ENCODE peak calls at places on chromosome 4, in seven cellular contexts. One of them, this sample, is unnamed.

GRCh38 chr4:3041192-3042142 is 32.9 kb downstream of the HTT-AS start:
- DNase-seq in neuronal stem cell: no peak
- DNase-seq in mesendoderm: peak; percentile 26
- DNase-seq in H9: peak; percentile 55
- DNase-seq in mesenchymal stem cell: peak; percentile 75
- DNase-seq in H1: no peak
- DNase-seq in trophoblast cell: peak; percentile 98
- DNase-seq in this sample: peak; percentile 48

GRCh38 chr4:159077702-159078495 is 25.0 kb upstream of the RAPGEF2 start:
- DNase-seq in neuronal stem cell: no peak
- DNase-seq in mesendoderm: no peak
- DNase-seq in H9: no peak
- DNase-seq in mesenchymal stem cell: no peak
- DNase-seq in H1: no peak
- DNase-seq in trophoblast cell: no peak
- DNase-seq in this sample: peak; percentile 11

GRCh38 chr4:150385606-150386005 is 196.3 kb upstream of the MAB21L2 start:
- DNase-seq in neuronal stem cell: no peak
- DNase-seq in mesendoderm: peak; percentile 67
- DNase-seq in H9: no peak
- DNase-seq in mesenchymal stem cell: peak; percentile 96
- DNase-seq in H1: no peak
- DNase-seq in trophoblast cell: peak; percentile 91
- DNase-seq in this sample: peak; percentile 92

GRCh38 chr4:184384056-184384809 is 90.1 kb downstream of the IRF2 start:
- DNase-seq in neuronal stem cell: no peak
- DNase-seq in mesendoderm: no peak
- DNase-seq in H9: peak; percentile 29
- DNase-seq in mesenchymal stem cell: peak; percentile 94
- DNase-seq in H1: no peak
- DNase-seq in trophoblast cell: peak; percentile 32
- DNase-seq in this sample: peak; percentile 96

GRCh38 chr4:106062452-106062875 is 167.2 kb downstream of the NPNT start:
- DNase-seq in neuronal stem cell: no peak
- DNase-seq in mesendoderm: peak; percentile 19
- DNase-seq in H9: no peak
- DNase-seq in mesenchymal stem cell: peak; percentile 80
- DNase-seq in H1: no peak
- DNase-seq in trophoblast cell: no peak
- DNase-seq in this sample: peak; percentile 70

GRCh38 chr4:164312671-164313070 is 441.3 kb upstream of the SMIM31 start:
- DNase-seq in neuronal stem cell: no peak
- DNase-seq in mesendoderm: no peak
- DNase-seq in H9: peak; percentile 38
- DNase-seq in mesenchymal stem cell: no peak
- DNase-seq in H1: no peak
- DNase-seq in trophoblast cell: no peak
- DNase-seq in this sample: no peak

GRCh38 chr4:122854444-122854843 is 27.8 kb downstream of the FGF2 start:
- DNase-seq in neuronal stem cell: no peak
- DNase-seq in mesendoderm: no peak
- DNase-seq in H9: no peak
- DNase-seq in mesenchymal stem cell: no peak
- DNase-seq in H1: no peak
- DNase-seq in trophoblast cell: peak; percentile 5
- DNase-seq in this sample: no peak

GRCh38 chr4:110005461-110006056 is 92.9 kb downstream of the EGF start:
- DNase-seq in neuronal stem cell: peak; percentile 37
- DNase-seq in mesendoderm: peak; percentile 62
- DNase-seq in H9: no peak
- DNase-seq in mesenchymal stem cell: peak; percentile 78
- DNase-seq in H1: no peak
- DNase-seq in trophoblast cell: peak; percentile 88
- DNase-seq in this sample: peak; percentile 78

GRCh38 chr4:83782591-83782990 is 246.7 kb downstream of the GPAT3 start:
- DNase-seq in neuronal stem cell: no peak
- DNase-seq in mesendoderm: peak; percentile 54
- DNase-seq in H9: no peak
- DNase-seq in mesenchymal stem cell: no peak
- DNase-seq in H1: no peak
- DNase-seq in trophoblast cell: peak; percentile 89
- DNase-seq in this sample: no peak

GRCh38 chr4:122086338-122086737 is 65.8 kb upstream of the BLTP1 start:
- DNase-seq in neuronal stem cell: no peak
- DNase-seq in mesendoderm: no peak
- DNase-seq in H9: no peak
- DNase-seq in mesenchymal stem cell: peak; percentile 84
- DNase-seq in H1: no peak
- DNase-seq in trophoblast cell: no peak
- DNase-seq in this sample: peak; percentile 18

GRCh38 chr4:47287735-47288134 is 175.8 kb downstream of the COMMD8 start:
- DNase-seq in neuronal stem cell: no peak
- DNase-seq in mesendoderm: peak; percentile 58
- DNase-seq in H9: no peak
- DNase-seq in mesenchymal stem cell: peak; percentile 79
- DNase-seq in H1: no peak
- DNase-seq in trophoblast cell: peak; percentile 52
- DNase-seq in this sample: peak; percentile 87

GRCh38 chr4:14592950-14593349 is 409.3 kb upstream of the CPEB2 start:
- DNase-seq in neuronal stem cell: no peak
- DNase-seq in mesendoderm: no peak
- DNase-seq in H9: no peak
- DNase-seq in mesenchymal stem cell: no peak
- DNase-seq in H1: no peak
- DNase-seq in trophoblast cell: no peak
- DNase-seq in this sample: no peak

GRCh38 chr4:7539659-7540058 is 104.9 kb upstream of the PSAPL1 start:
- DNase-seq in neuronal stem cell: no peak
- DNase-seq in mesendoderm: peak; percentile 71
- DNase-seq in H9: peak; percentile 82
- DNase-seq in mesenchymal stem cell: no peak
- DNase-seq in H1: no peak
- DNase-seq in trophoblast cell: no peak
- DNase-seq in this sample: no peak

GRCh38 chr4:157664726-157665125 is 444.2 kb downstream of the GRIA2 start:
- DNase-seq in neuronal stem cell: no peak
- DNase-seq in mesendoderm: peak; percentile 26
- DNase-seq in H9: no peak
- DNase-seq in mesenchymal stem cell: peak; percentile 34
- DNase-seq in H1: no peak
- DNase-seq in trophoblast cell: peak; percentile 5
- DNase-seq in this sample: peak; percentile 12

GRCh38 chr4:164212714-164213113 is 541.2 kb upstream of the SMIM31 start:
- DNase-seq in neuronal stem cell: no peak
- DNase-seq in mesendoderm: no peak
- DNase-seq in H9: no peak
- DNase-seq in mesenchymal stem cell: no peak
- DNase-seq in H1: no peak
- DNase-seq in trophoblast cell: peak; percentile 39
- DNase-seq in this sample: no peak

GRCh38 chr4:8910100-8910821 is 38.6 kb upstream of the HMX1 start:
- DNase-seq in neuronal stem cell: no peak
- DNase-seq in mesendoderm: no peak
- DNase-seq in H9: no peak
- DNase-seq in mesenchymal stem cell: no peak
- DNase-seq in H1: no peak
- DNase-seq in trophoblast cell: no peak
- DNase-seq in this sample: no peak

GRCh38 chr4:8912089-8912455 is 40.4 kb upstream of the HMX1 start:
- DNase-seq in neuronal stem cell: no peak
- DNase-seq in mesendoderm: no peak
- DNase-seq in H9: no peak
- DNase-seq in mesenchymal stem cell: no peak
- DNase-seq in H1: no peak
- DNase-seq in trophoblast cell: no peak
- DNase-seq in this sample: no peak

GRCh38 chr4:8910822-8911310 is 39.2 kb upstream of the HMX1 start:
- DNase-seq in neuronal stem cell: no peak
- DNase-seq in mesendoderm: no peak
- DNase-seq in H9: peak; percentile 25
- DNase-seq in mesenchymal stem cell: no peak
- DNase-seq in H1: no peak
- DNase-seq in trophoblast cell: no peak
- DNase-seq in this sample: no peak

GRCh38 chr4:8912506-8912905 is 40.9 kb upstream of the HMX1 start:
- DNase-seq in neuronal stem cell: no peak
- DNase-seq in mesendoderm: no peak
- DNase-seq in H9: no peak
- DNase-seq in mesenchymal stem cell: no peak
- DNase-seq in H1: no peak
- DNase-seq in trophoblast cell: no peak
- DNase-seq in this sample: no peak

GRCh38 chr4:8911311-8912088 is 39.9 kb upstream of the HMX1 start:
- DNase-seq in neuronal stem cell: no peak
- DNase-seq in mesendoderm: no peak
- DNase-seq in H9: peak; percentile 26
- DNase-seq in mesenchymal stem cell: no peak
- DNase-seq in H1: no peak
- DNase-seq in trophoblast cell: no peak
- DNase-seq in this sample: no peak
- H3K4ac ChIP-seq in neuronal stem cell: no peak overlapping the region
- H3K4ac ChIP-seq in mesendoderm: no peak overlapping the region
- H3K4ac ChIP-seq in H9: no peak overlapping the region
- H3K4ac ChIP-seq in mesenchymal stem cell: no peak overlapping the region
- H3K4ac ChIP-seq in H1: no peak overlapping the region
- H3K4ac ChIP-seq in trophoblast cell: no peak overlapping the region
- H3K4ac ChIP-seq in this sample: no peak overlapping the region

DNA sequence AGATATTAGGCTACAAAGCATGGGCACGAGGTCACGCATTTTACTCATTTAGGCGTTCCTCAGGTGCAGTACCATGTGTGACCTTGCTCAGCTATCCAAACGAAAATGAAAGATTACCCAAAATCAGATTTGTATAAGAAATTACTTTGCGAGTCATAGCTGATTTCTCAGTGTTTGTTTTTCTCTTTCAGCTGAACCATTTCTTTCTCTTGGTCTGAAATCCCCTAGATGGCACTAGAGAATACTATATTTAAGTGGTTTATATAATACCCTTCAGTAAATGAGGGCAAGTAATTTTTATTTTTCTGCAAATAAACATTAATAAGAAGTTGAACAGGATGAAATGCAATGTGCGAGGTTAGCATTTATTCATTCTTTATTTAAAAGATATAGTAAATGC is 496.6 kb downstream of the STIM2 start:
- DNase-seq in neuronal stem cell: no peak
- DNase-seq in mesendoderm: peak; percentile 17
- DNase-seq in H9: no peak
- DNase-seq in mesenchymal stem cell: peak; percentile 6
- DNase-seq in H1: no peak
- DNase-seq in trophoblast cell: no peak
- DNase-seq in this sample: no peak
- H3K4ac ChIP-seq in neuronal stem cell: no peak overlapping the region
- H3K4ac ChIP-seq in mesendoderm: no peak overlapping the region
- H3K4ac ChIP-seq in H9: no peak overlapping the region
- H3K4ac ChIP-seq in mesenchymal stem cell: no peak overlapping the region
- H3K4ac ChIP-seq in H1: no peak overlapping the region
- H3K4ac ChIP-seq in trophoblast cell: no peak overlapping the region
- H3K4ac ChIP-seq in this sample: no peak overlapping the region

GRCh38 chr4:6446538-6447451 is 25.6 kb downstream of the PPP2R2C start:
- DNase-seq in neuronal stem cell: no peak
- DNase-seq in mesendoderm: no peak
- DNase-seq in H9: no peak
- DNase-seq in mesenchymal stem cell: no peak
- DNase-seq in H1: no peak
- DNase-seq in trophoblast cell: no peak
- DNase-seq in this sample: no peak

GRCh38 chr4:6449746-6450369 is 22.6 kb downstream of the PPP2R2C start:
- DNase-seq in neuronal stem cell: no peak
- DNase-seq in mesendoderm: no peak
- DNase-seq in H9: no peak
- DNase-seq in mesenchymal stem cell: no peak
- DNase-seq in H1: no peak
- DNase-seq in trophoblast cell: no peak
- DNase-seq in this sample: no peak

GRCh38 chr4:6449335-6449734 is 23.1 kb downstream of the PPP2R2C start:
- DNase-seq in neuronal stem cell: no peak
- DNase-seq in mesendoderm: no peak
- DNase-seq in H9: no peak
- DNase-seq in mesenchymal stem cell: no peak
- DNase-seq in H1: no peak
- DNase-seq in trophoblast cell: no peak
- DNase-seq in this sample: no peak

GRCh38 chr4:6447561-6448290 is 24.7 kb downstream of the PPP2R2C start:
- DNase-seq in neuronal stem cell: no peak
- DNase-seq in mesendoderm: no peak
- DNase-seq in H9: no peak
- DNase-seq in mesenchymal stem cell: no peak
- DNase-seq in H1: no peak
- DNase-seq in trophoblast cell: no peak
- DNase-seq in this sample: no peak

DNA sequence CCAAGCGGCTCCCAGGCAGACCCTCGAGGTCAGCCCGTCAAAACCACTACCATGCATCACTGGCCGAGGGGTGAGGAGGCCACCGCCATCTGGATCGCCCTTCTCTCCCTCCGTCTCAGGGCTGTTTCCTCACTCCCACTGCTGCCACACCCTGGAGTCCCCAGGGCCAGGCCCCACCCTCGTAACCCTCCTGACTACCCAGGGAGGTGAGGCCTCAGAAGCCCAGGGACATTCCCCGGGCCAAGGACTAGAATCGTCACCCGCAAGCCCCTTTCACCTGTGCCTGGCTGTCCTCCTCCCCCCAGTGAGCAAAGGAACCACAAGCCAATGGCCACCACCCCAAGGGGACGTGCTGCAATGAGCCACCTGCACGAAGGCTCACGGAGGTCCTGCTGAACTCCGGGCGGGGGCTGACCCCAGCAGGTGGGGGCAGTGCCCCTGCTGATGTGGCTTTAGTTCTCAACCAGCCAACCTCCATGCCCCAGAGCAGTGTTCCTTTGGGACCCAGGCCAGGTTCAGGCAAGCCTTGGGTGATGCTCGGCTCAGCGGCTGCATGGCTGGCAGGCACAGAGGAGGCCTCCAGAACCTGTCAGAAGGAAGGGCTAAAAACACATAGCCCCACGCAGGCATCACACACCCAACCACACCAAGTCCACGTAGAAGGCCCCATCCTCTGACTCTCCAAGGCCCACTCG is 23.8 kb downstream of the PPP2R2C start:
- DNase-seq in neuronal stem cell: no peak
- DNase-seq in mesendoderm: no peak
- DNase-seq in H9: no peak
- DNase-seq in mesenchymal stem cell: no peak
- DNase-seq in H1: no peak
- DNase-seq in trophoblast cell: no peak
- DNase-seq in this sample: no peak
- H3K4ac ChIP-seq in neuronal stem cell: no peak overlapping the region
- H3K4ac ChIP-seq in mesendoderm: no peak overlapping the region
- H3K4ac ChIP-seq in H9: no peak overlapping the region
- H3K4ac ChIP-seq in mesenchymal stem cell: no peak overlapping the region
- H3K4ac ChIP-seq in H1: no peak overlapping the region
- H3K4ac ChIP-seq in trophoblast cell: no peak overlapping the region
- H3K4ac ChIP-seq in this sample: no peak overlapping the region

DNA sequence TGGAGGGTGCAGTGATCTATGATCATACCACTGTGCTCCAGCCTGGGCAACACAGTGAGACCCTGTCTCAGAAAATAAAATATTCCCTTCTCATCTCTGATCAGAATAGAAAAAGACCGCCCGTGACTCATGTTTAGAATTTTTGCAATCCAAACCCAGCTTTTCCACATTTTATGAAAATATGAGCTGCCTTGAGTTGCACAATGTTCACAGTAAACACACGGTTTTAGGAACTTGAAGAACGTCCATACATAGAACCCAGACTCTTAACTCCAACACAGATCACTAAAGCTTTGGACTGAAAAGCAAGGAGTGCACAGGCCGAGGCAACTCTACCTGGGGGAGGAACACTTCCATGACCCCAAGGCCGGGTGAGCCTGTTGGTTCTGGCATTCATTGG is 305.0 kb downstream of the TENM3 start:
- DNase-seq in neuronal stem cell: no peak
- DNase-seq in mesendoderm: no peak
- DNase-seq in H9: no peak
- DNase-seq in mesenchymal stem cell: no peak
- DNase-seq in H1: no peak
- DNase-seq in trophoblast cell: peak; percentile 96
- DNase-seq in this sample: peak; percentile 19
- H3K4ac ChIP-seq in neuronal stem cell: no peak overlapping the region
- H3K4ac ChIP-seq in mesendoderm: no peak overlapping the region
- H3K4ac ChIP-seq in H9: no peak overlapping the region
- H3K4ac ChIP-seq in mesenchymal stem cell: no peak overlapping the region
- H3K4ac ChIP-seq in H1: no peak overlapping the region
- H3K4ac ChIP-seq in trophoblast cell: no peak overlapping the region
- H3K4ac ChIP-seq in this sample: no peak overlapping the region